ENCODE peak calls at places on chromosomes 4 and X, in four cellular contexts. E is IMR-90, K is H9, N is neuronal stem cell. T is an unnamed sample. For H3K79me1, the result is how much of the 10 kb centered on the place peaks cover.

GRCh38 chrX:134626434-134626833 is 31.8 kb downstream of the PLAC1 start:
- DNase-seq in N (no peak), K (no peak), E (no peak), T (no peak)

GRCh38 chrX:43560247-43560946 is 95.7 kb upstream of the MAOA start:
- DNase-seq in N (no peak), E (no peak), K (no peak), T (no peak)

GRCh38 chr4:158170691-158171455 is 2.0 kb downstream of the GASK1B start:
- DNase-seq in N (no peak), K (peak), E (peak), T (peak)

GRCh38 chr4:103773691-103774231 is 54.0 kb upstream of the TACR3 start:
- DNase-seq in K (no peak), E (no peak), N (no peak), T (no peak)

GRCh38 chr4:189835505-189835904 is 105.2 kb upstream of the FRG1 start:
- DNase-seq in N (no peak), K (no peak), E (peak), T (no peak)

GRCh38 chr4:141432000-141432712 is 204.2 kb upstream of the IL15 start:
- DNase-seq in N (no peak), K (no peak), E (peak), T (no peak)

GRCh38 chrX:154546354-154547244 is at the start of gene G6PD:
- DNase-seq in K (peak), N (peak), E (peak), T (peak)

GRCh38 chr4:125741825-125742452 is 427.2 kb downstream of the FAT4 start:
- DNase-seq in E (peak), N (no peak), K (no peak), T (peak)

GRCh38 chr4:185096032-185096653 is 46.9 kb upstream of the SLC25A4 start:
- DNase-seq in K (no peak), E (peak), N (no peak), T (peak)

GRCh38 chrX:150362599-150363481 is at the start of gene MAMLD1:
- DNase-seq in E (peak), K (peak), N (no peak), T (peak)

GRCh38 chrX:40087574-40088298 is 10.0 kb downstream of the BCOR start:
- DNase-seq in K (no peak), N (no peak), E (peak), T (peak)

GRCh38 chrX:100208076-100208475 is 202.0 kb downstream of the PCDH19 start:
- DNase-seq in K (peak), E (no peak), N (no peak), T (no peak)

GRCh38 chrX:25805744-25806143 is 332.4 kb upstream of the MAGEB18 start:
- DNase-seq in K (no peak), E (no peak), N (no peak), T (no peak)

GRCh38 chr4:140256335-140256734 is 102.4 kb upstream of the MAML3 start:
- DNase-seq in E (peak), K (peak), N (no peak), T (peak)

GRCh38 chr4:36165256-36166005 is 78.9 kb downstream of the ARAP2 start:
- DNase-seq in N (no peak), K (no peak), E (peak), T (peak)

GRCh38 chr4:25367004-25367621 is 9.9 kb upstream of the ANAPC4 start:
- DNase-seq in E (peak), K (no peak), N (no peak), T (peak)

GRCh38 chrX:54639346-54640102 is 109.5 kb downstream of the GNL3L start:
- DNase-seq in K (peak), E (peak), N (peak), T (peak)

GRCh38 chr4:143411527-143412480 is 75.1 kb downstream of the GAB1 start:
- DNase-seq in N (peak), K (no peak), E (peak), T (peak)

GRCh38 chr4:60019180-60019579 is 1180.9 kb upstream of the ADGRL3 start:
- DNase-seq in K (no peak), E (no peak), N (no peak), T (no peak)

GRCh38 chr4:178712486-178712885 is 1270.2 kb upstream of the AGA start:
- DNase-seq in K (no peak), E (no peak), N (no peak), T (no peak)

GRCh38 chr4:5722328-5722727 is 11.3 kb downstream of the EVC start:
- DNase-seq in E (peak), K (no peak), N (no peak), T (peak)

GRCh38 chr4:181566490-181566889 is 676.7 kb upstream of the TENM3 start:
- DNase-seq in K (no peak), E (peak), N (no peak), T (peak)

DNA sequence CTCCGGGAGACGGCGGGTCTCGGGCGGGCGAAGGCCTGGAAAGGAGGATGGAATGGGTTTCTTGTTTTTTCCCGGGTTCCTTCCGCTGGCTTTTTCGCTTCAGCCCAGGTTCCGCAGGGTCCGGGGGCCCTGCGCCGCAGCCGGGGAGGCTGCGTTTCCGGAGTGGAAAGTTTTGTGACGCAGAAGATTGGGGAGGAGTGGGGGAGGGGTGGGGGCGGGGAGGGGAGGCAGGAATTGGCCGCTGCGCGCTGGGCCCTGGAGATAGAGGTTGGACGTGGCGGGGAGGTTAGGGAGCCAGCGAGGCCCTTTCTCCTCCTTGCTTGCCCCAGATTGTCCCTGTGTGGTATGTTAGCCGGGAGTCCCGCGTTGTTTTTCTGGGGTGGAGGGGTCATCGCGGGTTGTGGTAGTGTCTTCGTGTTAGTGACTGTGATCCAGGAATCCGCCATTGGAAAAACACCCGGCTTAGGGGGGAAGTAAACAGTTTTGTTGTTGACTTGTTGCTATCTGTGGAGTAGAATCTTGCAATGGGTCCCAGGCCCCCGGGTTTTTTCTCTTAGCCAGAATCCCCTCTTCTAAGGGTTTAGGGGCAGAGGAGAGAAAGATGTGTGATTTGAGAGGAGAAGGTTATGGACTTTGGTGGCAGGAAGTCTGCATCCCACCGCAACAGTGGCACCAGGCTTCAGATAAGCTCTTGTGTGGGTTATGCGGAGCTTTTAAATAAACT is 1.1 kb downstream of the DDX3X start:
- DNase-seq in E (peak), K (peak), N (no peak), T (peak)
- H2AK5ac ChIP-seq in E (peak), K (no peak), N (peak), T (peak)

GRCh38 chr4:3329887-3330286 is 37.1 kb downstream of the RGS12 start:
- DNase-seq in E (no peak), N (no peak), K (no peak), T (no peak)
- H4K91ac ChIP-seq in E (no peak), N (no peak), K (no peak), T (no peak)

GRCh38 chr4:186560647-186561046 is 5.3 kb upstream of the MTNR1A start:
- DNase-seq in N (no peak), K (no peak), E (no peak), T (no peak)

GRCh38 chr4:186563761-186564160 is 8.4 kb upstream of the MTNR1A start:
- DNase-seq in E (no peak), N (no peak), K (no peak), T (no peak)

GRCh38 chr4:186569533-186570192 is 14.3 kb upstream of the MTNR1A start:
- DNase-seq in E (no peak), K (no peak), N (no peak), T (no peak)

GRCh38 chr4:186570193-186570996 is 15.0 kb upstream of the MTNR1A start:
- DNase-seq in E (peak), K (no peak), N (no peak), T (peak)

DNA sequence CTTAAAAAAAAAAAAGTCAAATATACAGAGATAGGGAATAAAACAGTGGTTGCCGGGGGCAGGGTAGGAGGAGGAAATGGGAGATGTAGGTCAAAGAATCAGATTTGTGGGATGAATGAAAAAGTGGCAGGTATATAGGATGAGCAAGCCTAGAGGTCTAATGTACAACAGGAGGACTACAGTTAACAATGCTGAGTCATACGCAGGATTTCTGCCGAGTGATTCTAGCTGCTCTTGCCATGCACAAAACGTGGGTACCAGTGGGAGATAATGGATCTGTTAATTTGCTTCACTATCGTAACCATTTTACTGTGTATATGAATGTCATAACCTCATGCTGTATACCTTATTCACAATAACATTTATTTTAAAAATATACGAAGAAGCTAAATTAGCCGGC is 10.7 kb upstream of the MTNR1A start:
- DNase-seq in K (no peak), E (no peak), N (no peak), T (no peak)
- H3K79me1 ChIP-seq in K (under half), E (under half), N (under half), T (under half)

DNA sequence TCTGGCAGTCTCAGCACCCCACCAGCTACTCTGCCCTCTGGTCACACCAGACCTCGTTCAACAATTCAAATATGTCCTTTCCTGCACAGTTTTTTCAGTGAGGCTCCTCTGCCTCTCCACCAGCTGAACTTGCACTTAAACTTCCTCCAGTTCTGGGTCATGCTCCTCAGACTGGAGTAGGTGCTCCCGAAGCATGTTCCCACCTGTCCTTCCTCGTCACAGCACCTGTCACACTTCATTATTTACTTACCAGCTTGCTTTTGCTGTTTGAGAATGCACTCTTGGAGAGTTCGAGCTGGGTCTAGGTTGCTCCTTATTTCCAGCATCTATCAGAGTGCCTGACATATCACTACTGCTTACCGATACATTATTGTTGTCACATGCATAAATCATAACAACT is 144.8 kb upstream of the TTC29 start:
- DNase-seq in K (no peak), N (no peak), E (no peak), T (no peak)
- H2AK5ac ChIP-seq in K (no peak), N (no peak), E (no peak), T (peak)

GRCh38 chrX:41499984-41500383 is 52.8 kb downstream of the NYX start:
- DNase-seq in N (no peak), E (no peak), K (no peak), T (no peak)

GRCh38 chrX:41502004-41502403 is 54.9 kb downstream of the NYX start:
- DNase-seq in N (no peak), K (no peak), E (no peak), T (no peak)

DNA sequence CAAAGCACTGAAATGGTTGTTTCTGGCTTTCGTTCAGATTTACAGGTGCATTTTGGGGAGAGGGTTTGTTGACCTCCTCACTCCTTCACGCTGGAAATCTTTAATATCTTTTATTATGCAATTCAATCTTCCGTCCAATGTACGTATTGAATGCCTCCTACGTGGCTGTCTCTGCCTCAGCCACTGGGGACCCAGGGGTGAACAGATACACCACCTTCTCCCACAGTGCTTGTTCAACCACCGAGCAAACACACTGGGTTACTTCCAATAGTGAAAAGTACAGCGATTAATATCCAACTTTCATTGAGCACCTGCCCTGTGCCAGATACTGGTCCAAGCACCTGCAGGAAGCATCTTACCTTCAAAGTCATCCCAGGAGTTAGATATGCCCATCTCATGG is 52.1 kb downstream of the NYX start:
- DNase-seq in E (no peak), K (no peak), N (no peak), T (no peak)
- H4K91ac ChIP-seq in E (no peak), K (no peak), N (no peak), T (no peak)

GRCh38 chr4:88709989-88710388 is 12.4 kb upstream of the NAP1L5 start:
- DNase-seq in E (no peak), N (no peak), K (no peak), T (no peak)

GRCh38 chr4:88702780-88703179 is 5.2 kb upstream of the NAP1L5 start:
- DNase-seq in N (no peak), E (peak), K (no peak), T (no peak)

GRCh38 chr4:88706574-88706973 is 8.9 kb upstream of the NAP1L5 start:
- DNase-seq in N (no peak), E (peak), K (no peak), T (peak)

GRCh38 chr4:88705805-88706518 is 8.3 kb upstream of the NAP1L5 start:
- DNase-seq in K (no peak), E (peak), N (no peak), T (peak)

DNA sequence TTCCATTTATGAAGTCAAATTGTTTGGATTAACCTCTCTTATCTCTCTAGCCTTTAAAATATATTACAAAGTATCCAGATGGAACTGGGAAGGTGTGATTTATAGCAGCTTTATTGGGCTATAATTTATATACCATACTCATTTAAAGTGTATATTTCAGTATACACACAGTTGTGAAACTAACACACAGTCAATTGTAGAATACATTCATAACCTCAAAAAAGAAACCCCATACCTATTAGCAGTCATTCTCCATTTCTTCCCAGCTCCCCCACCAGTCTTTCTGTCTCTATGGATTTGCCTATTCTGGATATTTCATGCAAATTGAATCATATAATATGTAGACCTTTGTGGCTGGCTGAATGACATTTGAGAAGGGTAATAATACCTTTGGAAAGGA is 7.6 kb upstream of the NAP1L5 start:
- DNase-seq in E (no peak), N (no peak), K (no peak), T (no peak)
- H3K79me1 ChIP-seq in E (under half), N (under half), K (under half), T (under half)

GRCh38 chr4:41145571-41146078 is 68.7 kb downstream of the APBB2 start:
- DNase-seq in N (no peak), K (no peak), E (peak), T (peak)
- H2AK5ac ChIP-seq in N (no peak), K (no peak), E (peak), T (peak)

GRCh38 chr4:150648123-150648522 is 66.2 kb downstream of the MAB21L2 start:
- DNase-seq in E (no peak), N (no peak), K (no peak), T (no peak)
- H4K91ac ChIP-seq in E (no peak), N (no peak), K (no peak), T (no peak)

GRCh38 chr4:173526034-173526482 is 4.0 kb downstream of the HAND2 start:
- DNase-seq in E (no peak), K (no peak), N (no peak), T (peak)
- H3K79me1 ChIP-seq in E (under half), K (under half), N (under half), T (under half)

T was measured in mesenchymal stem cell.